ENCODE peak calls at places on chromosome X, in ten cellular contexts. U is stomach; V is cardiac muscle cell; Q is astrocyte; T is breast epithelium; E is aorta; A is CD8-positive, alpha-beta T cell; C is CD8-positive, alpha-beta memory T cell; I is esophagus squamous epithelium; Y is CD4-positive, alpha-beta memory T cell. N is an unnamed sample. For H3K4me1 and H3K36me3, the result is how much of the 10 kb centered on the place peaks cover.

GRCh38 chrX:41722816-41723215 is 1.2 kb upstream of the GPR82 start:
- DNase-seq in A (no peak), V (no peak), C (no peak), Y (no peak), U (no peak), E (no peak), Q (peak), I (no peak), T (no peak), N (peak)

GRCh38 chrX:47579537-47579936 is 2.7 kb upstream of the TIMP1 start:
- DNase-seq in E (no peak), C (no peak), A (no peak), Q (peak), U (no peak), I (no peak), Y (no peak), V (no peak), T (no peak), N (peak)

GRCh38 chrX:20382518-20383291 is 116.0 kb upstream of the RPS6KA3 start:
- DNase-seq in E (no peak), C (no peak), Y (no peak), I (no peak), Q (no peak), A (no peak), T (no peak), U (no peak), V (peak), N (no peak)

GRCh38 chrX:22310779-22311178 is 38.1 kb downstream of the CBLL2 start:
- DNase-seq in Q (peak), A (no peak), V (no peak), C (no peak), T (no peak), E (no peak), Y (no peak), I (no peak), U (no peak), N (no peak)

GRCh38 chrX:45801554-45801953 is 600.9 kb upstream of the DIPK2B start:
- DNase-seq in Q (no peak), E (no peak), Y (peak), I (no peak), C (peak), V (peak), A (no peak), U (no peak), T (no peak), N (peak)

GRCh38 chrX:31268359-31268758 is 196.5 kb upstream of the FTHL17 start:
- DNase-seq in Q (no peak), I (no peak), T (no peak), A (no peak), Y (no peak), E (no peak), U (no peak), V (peak), C (no peak), N (peak)

GRCh38 chrX:20067709-20068315 is 48.9 kb downstream of the MAP7D2 start:
- DNase-seq in Y (no peak), I (peak), A (no peak), U (peak), T (peak), V (no peak), Q (peak), C (no peak), E (peak), N (peak)

GRCh38 chrX:68988865-68989264 is 160.0 kb downstream of the EFNB1 start:
- DNase-seq in Y (no peak), U (no peak), C (no peak), I (no peak), A (no peak), Q (no peak), V (no peak), T (no peak), E (no peak), N (no peak)

GRCh38 chrX:134898450-134898849 is 92.3 kb upstream of the SMIM10 start:
- DNase-seq in Y (no peak), I (no peak), E (no peak), A (no peak), V (no peak), C (no peak), Q (no peak), U (no peak), T (no peak), N (peak)

GRCh38 chrX:69314436-69315348 is 149.4 kb upstream of the PJA1 start:
- DNase-seq in A (no peak), I (no peak), C (no peak), Q (no peak), T (no peak), E (no peak), V (no peak), U (peak), Y (no peak), N (no peak)

GRCh38 chrX:150365953-150366911 is 3.1 kb downstream of the MAMLD1 start:
- DNase-seq in A (no peak), Q (peak), I (no peak), T (peak), U (no peak), C (no peak), Y (no peak), E (peak), V (peak), N (peak)

GRCh38 chrX:69262036-69262905 is 97.0 kb upstream of the PJA1 start:
- DNase-seq in U (no peak), I (no peak), C (no peak), A (no peak), Y (no peak), E (peak), Q (peak), T (no peak), V (peak), N (no peak)

GRCh38 chrX:49058794-49059193 is at the start of gene CCDC120:
- DNase-seq in Q (no peak), U (peak), T (no peak), A (no peak), E (no peak), C (no peak), I (no peak), V (no peak), Y (no peak), N (no peak)

GRCh38 chrX:20016618-20016945 is 25.7 kb upstream of the BCLAF3 start:
- DNase-seq in Y (no peak), E (no peak), T (no peak), I (no peak), U (no peak), C (no peak), Q (no peak), A (no peak), V (no peak), N (no peak)

GRCh38 chrX:134933911-134934310 is 56.9 kb upstream of the SMIM10 start:
- DNase-seq in C (no peak), U (no peak), T (no peak), Q (no peak), E (no peak), A (no peak), I (no peak), V (peak), Y (no peak), N (no peak)

GRCh38 chrX:3638280-3638873 is 75.1 kb downstream of the PRKX start:
- DNase-seq in A (no peak), C (no peak), Y (peak), V (peak), E (no peak), U (peak), Q (peak), I (no peak), T (no peak), N (peak)

GRCh38 chrX:20139966-20140365 is 1.7 kb downstream of the EIF1AX start:
- DNase-seq in C (no peak), V (no peak), U (no peak), A (no peak), Q (peak), T (no peak), I (no peak), E (no peak), Y (no peak), N (peak)

GRCh38 chrX:119790977-119791436 is 423 bp downstream of the RPL39 start:
- DNase-seq in Y (peak), U (no peak), Q (peak), V (peak), C (no peak), E (peak), A (peak), I (no peak), T (peak), N (peak)

GRCh38 chrX:14916017-14916674 is 42.9 kb downstream of the MOSPD2 start:
- DNase-seq in Y (no peak), C (no peak), E (no peak), A (no peak), T (no peak), Q (peak), U (no peak), I (no peak), V (no peak), N (peak)

GRCh38 chrX:17242470-17242869 is 132.5 kb upstream of the NHS start:
- DNase-seq in U (peak), C (peak), A (no peak), V (peak), I (no peak), Q (peak), E (no peak), Y (peak), T (no peak), N (peak)

GRCh38 chrX:3748052-3748559 is 34.7 kb upstream of the PRKX start:
- DNase-seq in V (no peak), Q (no peak), Y (peak), E (no peak), U (no peak), C (no peak), A (no peak), I (no peak), T (no peak), N (no peak)

GRCh38 chrX:40146471-40147398 is 49.0 kb upstream of the BCOR start:
- DNase-seq in E (no peak), A (no peak), Y (no peak), U (no peak), Q (peak), T (no peak), C (no peak), V (peak), I (no peak), N (peak)

GRCh38 chrX:36974896-36975295 is 33.3 kb upstream of the FAM47C start:
- DNase-seq in Q (no peak), V (no peak), E (no peak), U (no peak), A (no peak), C (no peak), I (no peak), T (no peak), Y (no peak), N (no peak)

GRCh38 chrX:9604111-9604907 is 139.5 kb downstream of the TBL1X start:
- DNase-seq in A (no peak), V (no peak), Q (peak), U (no peak), Y (no peak), E (peak), C (no peak), T (no peak), I (no peak), N (no peak)

GRCh38 chrX:47507204-47507878 is 24.3 kb upstream of the ZNF41 start:
- DNase-seq in A (no peak), I (no peak), U (no peak), Q (no peak), Y (no peak), T (no peak), C (no peak), E (no peak), V (no peak), N (no peak)

GRCh38 chrX:104864296-104864695 is 298.3 kb downstream of the IL1RAPL2 start:
- DNase-seq in C (no peak), Q (peak), Y (no peak), I (no peak), A (no peak), E (no peak), T (no peak), U (no peak), V (no peak), N (peak)

GRCh38 chrX:86002076-86002896 is 45.1 kb downstream of the CHM start:
- DNase-seq in C (no peak), I (no peak), E (no peak), Q (peak), U (peak), Y (peak), A (no peak), T (no peak), V (peak), N (no peak)

GRCh38 chrX:427812-428725 is 41.4 kb upstream of the PPP2R3B start:
- DNase-seq in A (no peak), C (no peak), T (no peak), V (peak), U (no peak), E (no peak), I (no peak), Y (no peak), Q (no peak), N (peak)

GRCh38 chrX:18961686-18962085 is 22.2 kb downstream of the PHKA2 start:
- DNase-seq in C (no peak), Q (no peak), T (no peak), E (no peak), U (no peak), I (no peak), V (no peak), Y (no peak), A (no peak), N (peak)

GRCh38 chrX:17595456-17596035 is 141.7 kb upstream of the SCML1 start:
- DNase-seq in E (no peak), I (no peak), V (no peak), T (no peak), C (no peak), A (no peak), Y (no peak), U (no peak), Q (peak), N (no peak)

GRCh38 chrX:69221239-69222102 is 56.2 kb upstream of the PJA1 start:
- DNase-seq in E (no peak), Y (no peak), C (no peak), A (no peak), Q (no peak), U (no peak), I (no peak), V (no peak), T (no peak), N (no peak)

GRCh38 chrX:13126785-13127184 is 82.4 kb upstream of the FAM9C start:
- DNase-seq in V (no peak), I (no peak), Q (peak), A (no peak), C (no peak), E (no peak), U (no peak), T (no peak), Y (no peak), N (no peak)

GRCh38 chrX:13121020-13121419 is 76.6 kb upstream of the FAM9C start:
- DNase-seq in I (no peak), Y (no peak), U (no peak), E (no peak), V (no peak), Q (no peak), A (no peak), C (no peak), T (no peak), N (no peak)

GRCh38 chrX:13125188-13125587 is 80.8 kb upstream of the FAM9C start:
- DNase-seq in U (no peak), Q (no peak), C (no peak), Y (no peak), T (no peak), A (no peak), I (no peak), E (no peak), V (no peak), N (no peak)

GRCh38 chrX:13123247-13123856 is 78.9 kb upstream of the FAM9C start:
- DNase-seq in V (no peak), U (no peak), E (no peak), T (no peak), Q (no peak), I (no peak), Y (no peak), C (no peak), A (no peak), N (no peak)

GRCh38 chrX:13123857-13124345 is 79.5 kb upstream of the FAM9C start:
- DNase-seq in Y (peak), A (no peak), C (no peak), I (no peak), V (no peak), Q (peak), E (no peak), T (no peak), U (no peak), N (peak)
- H3K4me1 ChIP-seq in Y (under half), A (under half), C (under half), I (under half), V (under half), Q (under half), E (under half), T (under half), U (under half), N (half or more)

GRCh38 chrX:53561912-53562311 is 124.6 kb downstream of the HUWE1 start:
- DNase-seq in U (no peak), Y (no peak), Q (no peak), V (no peak), T (no peak), C (no peak), E (no peak), A (no peak), I (no peak), N (no peak)
- H3K4me3 ChIP-seq in U (no peak), Y (no peak), Q (no peak), V (no peak), T (no peak), C (no peak), E (no peak), A (no peak), I (no peak), N (no peak)

GRCh38 chrX:136866337-136867095 is 14.0 kb downstream of the RBMX start:
- DNase-seq in U (no peak), T (no peak), A (no peak), V (no peak), E (no peak), Y (no peak), Q (no peak), C (no peak), I (no peak), N (no peak)
- H3K36me3 ChIP-seq in U (under half), T (under half), A (under half), V (under half), E (under half), Y (under half), Q (under half), C (under half), I (under half), N (half or more)

GRCh38 chrX:153929576-153929975 is 3.5 kb upstream of the ARHGAP4 start:
- DNase-seq in E (no peak), I (no peak), Y (no peak), U (no peak), T (no peak), A (no peak), Q (no peak), V (no peak), C (no peak), N (no peak)

GRCh38 chrX:153927686-153927935 is 1.5 kb upstream of the ARHGAP4 start:
- DNase-seq in I (no peak), Q (no peak), C (no peak), T (no peak), Y (no peak), V (no peak), A (no peak), U (no peak), E (no peak), N (peak)

GRCh38 chrX:153928846-153929245 is 2.8 kb upstream of the ARHGAP4 start:
- DNase-seq in U (no peak), V (no peak), I (no peak), Q (no peak), E (no peak), Y (no peak), C (no peak), A (no peak), T (no peak), N (no peak)

GRCh38 chrX:153926863-153927685 is 1.0 kb upstream of the ARHGAP4 start:
- DNase-seq in T (no peak), Y (peak), V (no peak), A (peak), E (no peak), Q (peak), I (peak), U (peak), C (peak), N (no peak)

DNA sequence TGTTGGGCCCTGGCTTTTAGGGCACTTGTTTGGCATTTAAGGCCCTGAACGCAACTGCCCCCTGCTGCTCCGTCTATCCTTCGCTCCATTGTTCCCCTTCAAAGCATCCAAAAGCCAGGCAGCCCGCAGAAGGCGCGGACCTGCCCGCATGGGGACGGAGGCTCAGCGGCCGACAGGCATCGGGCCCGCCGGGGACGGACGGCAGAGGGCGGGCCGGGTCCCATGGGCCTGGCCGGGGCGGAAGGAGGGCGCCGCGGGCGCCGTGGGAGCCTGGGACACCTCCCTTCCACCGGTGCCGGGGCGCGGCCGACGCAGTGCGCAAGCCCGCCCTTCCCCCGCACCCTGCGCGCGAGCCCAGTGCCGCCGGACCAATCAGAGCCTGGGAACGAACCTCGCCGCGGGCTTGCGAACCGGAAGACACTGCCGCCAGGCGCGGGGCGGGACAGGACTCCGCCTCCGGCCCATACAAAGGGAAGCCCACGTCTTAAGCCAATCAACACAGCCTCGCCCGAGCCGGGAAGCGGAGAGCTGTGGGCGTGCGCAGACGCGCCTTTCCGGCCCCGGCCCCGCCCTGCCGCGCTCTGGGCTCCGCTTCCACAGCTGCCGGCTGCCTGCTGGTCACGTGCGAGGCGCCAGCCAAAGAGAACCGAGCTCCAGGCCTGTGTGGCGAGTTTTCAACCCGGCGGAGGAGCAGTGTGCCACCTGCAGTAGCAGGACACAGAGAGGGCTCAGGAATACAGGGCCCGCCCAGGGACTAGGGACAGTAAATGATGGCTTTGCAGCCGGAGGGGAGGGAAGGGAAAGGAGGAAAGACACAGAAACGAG is 2.1 kb upstream of the ARHGAP4 start:
- DNase-seq in V (peak), U (peak), E (peak), A (peak), C (peak), T (peak), I (peak), Q (peak), Y (peak), N (peak)
- H3K4me1 ChIP-seq in V (under half), U (under half), E (under half), A (under half), C (under half), T (under half), I (under half), Q (under half), Y (under half), N (under half)

N was measured in adipocyte.